ENCODE peak calls at places on chromosomes 6 and 20, in nine cellular contexts. U is pancreas, Q is OCI-LY7, O is testis, W is GM23338, H is hepatocyte, X is H9, T is ovary, G is body of pancreas. C is an unnamed sample. For H3K4me1, the result is how much of the 10 kb centered on the place peaks cover.

GRCh38 chr20:14568225-14568624 is 230.8 kb upstream of the FLRT3 start:
- DNase-seq in W (peak), U (no peak), X (no peak), H (no peak), G (no peak), Q (no peak), T (no peak), O (no peak), C (no peak)

GRCh38 chr20:56380375-56380774 is 11.6 kb downstream of the AURKA start:
- DNase-seq in X (no peak), O (no peak), H (no peak), G (no peak), U (no peak), T (no peak), Q (no peak), W (no peak), C (no peak)

GRCh38 chr6:136510299-136510698 is 39.9 kb downstream of the MAP7 start:
- DNase-seq in T (no peak), X (no peak), U (no peak), Q (no peak), G (no peak), W (no peak), H (no peak), O (no peak), C (no peak)

GRCh38 chr6:161257778-161258457 is 15.9 kb downstream of the AGPAT4 start:
- DNase-seq in U (no peak), G (no peak), T (no peak), Q (no peak), W (no peak), H (no peak), X (no peak), O (no peak), C (no peak)

GRCh38 chr20:64151634-64152530 is 12.4 kb upstream of the MYT1 start:
- DNase-seq in G (no peak), X (no peak), Q (no peak), T (no peak), O (no peak), H (no peak), W (peak), U (no peak), C (no peak)

GRCh38 chr20:25015986-25016385 is 23.4 kb upstream of the APMAP start:
- DNase-seq in T (peak), W (no peak), X (no peak), O (no peak), Q (no peak), H (no peak), G (peak), U (no peak), C (no peak)

GRCh38 chr6:105968230-105968954 is 117.7 kb upstream of the PRDM1 start:
- DNase-seq in G (no peak), W (no peak), T (no peak), Q (no peak), X (no peak), O (no peak), H (no peak), U (no peak), C (no peak)

GRCh38 chr6:14436593-14436992 is 319.0 kb downstream of the CD83 start:
- DNase-seq in H (no peak), T (no peak), Q (no peak), W (no peak), U (no peak), X (no peak), G (no peak), O (no peak), C (no peak)

GRCh38 chr6:154909821-154910220 is 85.3 kb upstream of the TIAM2 start:
- DNase-seq in U (no peak), W (peak), T (no peak), H (no peak), X (no peak), O (no peak), G (no peak), Q (no peak), C (no peak)

GRCh38 chr6:93792751-93793150 is 373.4 kb upstream of the EPHA7 start:
- DNase-seq in Q (no peak), U (no peak), H (no peak), O (no peak), T (no peak), G (no peak), X (no peak), W (no peak), C (no peak)

GRCh38 chr6:31750411-31751022 is 10.7 kb downstream of the MSH5 start:
- DNase-seq in T (no peak), H (no peak), G (no peak), O (no peak), W (no peak), U (no peak), X (no peak), Q (no peak), C (no peak)

GRCh38 chr6:137798261-137798660 is 68.8 kb upstream of the TNFAIP3 start:
- DNase-seq in Q (no peak), X (no peak), H (no peak), U (no peak), O (no peak), T (no peak), G (no peak), W (no peak), C (no peak)

GRCh38 chr6:6699741-6700367 is 111.3 kb downstream of the LY86 start:
- DNase-seq in W (peak), U (peak), G (peak), T (peak), O (peak), X (peak), H (peak), Q (no peak), C (peak)

GRCh38 chr6:152160346-152160745 is 352.9 kb downstream of the ESR1 start:
- DNase-seq in O (no peak), H (no peak), W (no peak), U (no peak), G (no peak), X (no peak), Q (no peak), T (no peak), C (no peak)

GRCh38 chr6:119881416-119881815 is 531.9 kb upstream of the MAN1A1 start:
- DNase-seq in O (no peak), T (no peak), G (no peak), Q (no peak), X (no peak), U (no peak), H (no peak), W (no peak), C (no peak)

GRCh38 chr6:20325641-20326421 is 75.8 kb upstream of the E2F3 start:
- DNase-seq in O (no peak), U (no peak), Q (no peak), X (no peak), W (no peak), H (no peak), T (no peak), G (no peak), C (no peak)

GRCh38 chr20:46305973-46306360 is 2.3 kb downstream of the CDH22 start:
- DNase-seq in G (no peak), O (no peak), T (no peak), H (no peak), U (no peak), X (no peak), Q (no peak), W (no peak), C (no peak)

GRCh38 chr6:109304284-109305015 is 77.8 kb downstream of the CD164 start:
- DNase-seq in T (no peak), H (no peak), Q (peak), O (no peak), U (no peak), X (no peak), G (no peak), W (no peak), C (peak)

GRCh38 chr20:35264755-35265154 is 13.2 kb downstream of the MMP24OS start:
- DNase-seq in O (no peak), T (no peak), G (no peak), U (no peak), W (peak), X (peak), H (peak), Q (no peak), C (no peak)

GRCh38 chr6:112231609-112232060 is 22.7 kb downstream of the LAMA4 start:
- DNase-seq in Q (no peak), H (no peak), X (no peak), O (no peak), U (no peak), T (no peak), W (no peak), G (no peak), C (no peak)

GRCh38 chr6:84522135-84522535 is 242.3 kb downstream of the TBX18 start:
- DNase-seq in X (no peak), W (no peak), O (no peak), T (no peak), Q (no peak), G (no peak), U (no peak), H (peak), C (no peak)

GRCh38 chr6:37368961-37369320 is 15.2 kb downstream of the RNF8 start:
- DNase-seq in G (no peak), U (no peak), W (no peak), Q (no peak), O (no peak), H (no peak), X (no peak), T (no peak), C (no peak)

GRCh38 chr6:52233975-52234823 is 10.1 kb downstream of the IL17F start:
- DNase-seq in T (no peak), Q (peak), X (peak), O (peak), G (peak), W (peak), U (no peak), H (peak), C (no peak)

GRCh38 chr20:57627972-57628650 is 7.9 kb upstream of the ZBP1 start:
- DNase-seq in H (peak), Q (peak), O (peak), G (no peak), X (no peak), U (no peak), W (no peak), T (no peak), C (no peak)

GRCh38 chr6:25280617-25280990 is 1.4 kb downstream of the CARMIL1 start:
- DNase-seq in H (peak), W (peak), U (no peak), O (no peak), X (no peak), G (no peak), T (no peak), Q (peak), C (no peak)

GRCh38 chr6:62746968-62747367 is 460.9 kb upstream of the KHDRBS2 start:
- DNase-seq in T (no peak), X (no peak), H (no peak), Q (no peak), U (no peak), G (no peak), O (no peak), W (no peak), C (no peak)

GRCh38 chr6:45478235-45478634 is 100.5 kb upstream of the SUPT3H start:
- DNase-seq in G (no peak), Q (no peak), T (no peak), W (no peak), O (no peak), X (no peak), U (no peak), H (no peak), C (no peak)

GRCh38 chr20:33689973-33690372 is 3.8 kb upstream of the E2F1 start:
- DNase-seq in Q (no peak), U (no peak), W (no peak), T (peak), G (no peak), O (no peak), H (peak), X (no peak), C (no peak)

GRCh38 chr20:35000311-35000921 is 44.7 kb downstream of the MYH7B start:
- DNase-seq in W (no peak), X (no peak), U (no peak), H (no peak), T (no peak), G (no peak), Q (peak), O (no peak), C (peak)

GRCh38 chr6:162829013-162829742 is 101.4 kb downstream of the PACRG start:
- DNase-seq in X (no peak), O (no peak), W (no peak), Q (no peak), T (no peak), G (no peak), H (no peak), U (no peak), C (no peak)

GRCh38 chr20:24766143-24766527 is 182.9 kb upstream of the CST7 start:
- DNase-seq in W (no peak), O (peak), G (no peak), U (no peak), Q (peak), X (no peak), T (no peak), H (no peak), C (no peak)

GRCh38 chr6:35427851-35428321 is 24.3 kb upstream of the FANCE start:
- DNase-seq in Q (no peak), X (no peak), O (no peak), T (no peak), W (peak), G (no peak), U (no peak), H (no peak), C (no peak)

DNA sequence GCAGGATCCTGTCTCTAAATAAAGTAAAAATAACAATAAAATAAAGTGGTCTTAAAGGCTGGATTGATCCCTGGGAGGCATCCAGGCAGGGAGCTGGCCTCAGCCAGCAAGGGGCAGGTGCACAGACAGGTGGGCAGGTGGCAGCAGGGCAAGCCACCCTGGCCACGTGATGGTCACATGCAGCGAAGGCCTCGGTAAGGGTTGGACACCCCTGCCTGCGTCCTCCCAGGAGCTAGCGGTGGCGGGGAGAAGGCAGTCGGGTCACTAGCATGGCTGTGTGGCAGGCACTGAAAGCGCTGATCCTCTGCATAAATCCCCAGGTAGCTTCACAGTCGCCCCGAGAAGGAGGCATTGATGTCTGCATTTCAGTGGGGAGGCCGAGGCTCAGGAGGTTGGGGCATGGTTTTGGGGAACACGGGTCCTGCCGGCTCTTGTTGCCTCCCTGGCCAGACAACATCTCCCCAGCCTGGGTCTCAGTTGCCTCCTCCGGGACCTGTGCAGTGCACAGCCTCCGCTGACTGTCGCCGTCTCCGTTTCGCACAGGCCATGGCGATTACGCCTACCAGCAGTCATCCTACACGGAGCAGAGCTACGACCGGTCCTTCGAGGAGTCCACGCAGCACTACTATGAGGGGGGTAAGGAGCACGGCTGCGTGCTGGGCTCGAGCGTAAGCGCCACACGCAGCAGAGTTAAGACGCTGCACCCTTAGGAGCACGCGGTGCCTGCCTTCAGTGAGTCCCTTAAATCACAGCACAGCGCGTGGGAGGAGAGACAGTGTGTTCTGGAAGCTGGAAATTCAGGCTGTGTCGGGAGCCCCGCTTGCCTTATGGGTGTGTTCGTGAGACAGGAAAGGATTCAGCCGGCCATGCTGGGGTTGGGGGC is 17.7 kb upstream of the MTG2 start:
- DNase-seq in Q (no peak), U (no peak), T (no peak), W (no peak), X (no peak), O (no peak), G (no peak), H (no peak), C (peak)
- H3K4me1 ChIP-seq in Q (under half), U (under half), T (under half), W (under half), X (under half), O (under half), G (under half), H (under half), C (under half)

GRCh38 chr6:97069363-97069762 is 144.8 kb downstream of the KLHL32 start:
- DNase-seq in G (no peak), H (no peak), X (no peak), U (no peak), Q (no peak), T (no peak), W (no peak), O (no peak), C (no peak)

GRCh38 chr6:97066056-97066455 is 141.5 kb downstream of the KLHL32 start:
- DNase-seq in W (no peak), X (no peak), H (no peak), U (no peak), O (no peak), Q (no peak), T (no peak), G (no peak), C (no peak)

GRCh38 chr6:97067045-97067444 is 142.5 kb downstream of the KLHL32 start:
- DNase-seq in Q (no peak), H (no peak), O (no peak), T (no peak), G (no peak), X (no peak), W (no peak), U (no peak), C (no peak)

GRCh38 chr6:97064578-97064977 is 140.1 kb downstream of the KLHL32 start:
- DNase-seq in T (no peak), W (peak), O (no peak), X (peak), G (no peak), Q (no peak), H (peak), U (no peak), C (no peak)

GRCh38 chr6:97068211-97068610 is 143.7 kb downstream of the KLHL32 start:
- DNase-seq in G (no peak), O (no peak), Q (peak), X (no peak), H (peak), W (peak), T (no peak), U (no peak), C (no peak)
- TF ChIP-seq CTCF in G (no peak), O (peak), Q (peak), X (peak), H (peak), W (peak), T (no peak), U (no peak), C (peak)

DNA sequence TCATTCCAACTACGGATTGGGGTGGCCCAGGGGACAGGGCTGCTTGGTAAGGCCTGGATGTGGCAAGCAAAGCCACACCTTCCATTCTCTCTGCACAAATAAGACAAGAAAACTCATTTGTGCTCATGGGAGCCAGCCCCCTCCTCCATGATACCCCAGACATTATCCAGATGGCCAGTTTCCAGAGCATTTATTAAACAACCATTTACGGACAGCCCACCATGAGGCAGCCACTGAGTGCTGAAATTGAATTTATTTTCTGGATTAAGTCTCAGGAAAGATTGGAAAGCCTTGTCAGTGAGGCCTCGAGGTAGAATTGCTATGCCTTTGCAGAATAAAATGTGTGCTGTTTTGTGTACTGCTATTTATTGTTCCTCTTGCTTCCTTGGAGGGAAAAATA is 151.1 kb downstream of the UNC5CL start:
- DNase-seq in H (no peak), Q (no peak), X (no peak), G (no peak), W (no peak), T (no peak), O (no peak), U (no peak), C (no peak)
- H3K27ac ChIP-seq in H (no peak), Q (no peak), X (no peak), G (no peak), W (no peak), T (no peak), O (no peak), U (no peak), C (peak)

DNA sequence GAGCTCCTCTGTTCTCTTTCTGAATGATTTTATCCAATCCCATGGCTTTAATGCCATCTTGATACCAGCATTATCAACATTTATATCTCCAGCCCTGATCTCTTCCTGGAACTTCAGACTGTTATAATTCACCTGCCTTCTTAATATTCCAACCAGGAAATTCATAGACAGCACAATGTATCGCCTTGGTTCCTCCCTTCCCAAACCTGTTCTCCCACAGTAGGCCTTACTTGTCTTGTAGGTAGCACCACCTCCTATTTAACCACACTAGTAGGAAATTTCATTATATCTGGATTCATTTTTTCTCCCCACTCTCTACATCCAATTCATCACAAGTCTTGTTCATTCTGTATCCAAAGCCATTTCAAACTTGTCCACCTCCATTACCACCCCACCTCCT is 106.3 kb upstream of the SHLD1 start:
- DNase-seq in H (no peak), U (no peak), Q (no peak), G (no peak), T (no peak), O (no peak), W (no peak), X (no peak), C (no peak)
- H3K4me1 ChIP-seq in H (under half), U (under half), Q (half or more), G (under half), T (under half), O (under half), W (under half), X (under half), C (under half)

GRCh38 chr20:49712918-49713778 is 530 bp downstream of the B4GALT5 start:
- DNase-seq in U (peak), O (peak), Q (peak), G (peak), H (peak), X (peak), T (peak), W (peak), C (peak)
- TF ChIP-seq CTCF in U (no peak), O (no peak), Q (no peak), G (peak), H (no peak), X (no peak), T (no peak), W (no peak), C (peak)

C was measured in psoas muscle.